ENCODE peak calls at places on chromosome X, in nine cellular contexts. W, U, Q, P, N, S, Y, R and Z are unnamed samples.

GRCh38 chrX:38375888-38376287 is 23.5 kb downstream of the OTC start:
- DNase-seq in W (peak; percentile 16), U (peak; percentile 34), Q (peak; percentile 7), P (no peak), N (no peak), S (no peak), Y (no peak), R (peak; percentile 60), Z (no peak)

GRCh38 chrX:45006002-45006800 is 133.2 kb downstream of the KDM6A start:
- DNase-seq in W (peak; percentile 11), U (peak; percentile 88), Q (no peak), P (no peak), N (no peak), S (peak; percentile 22), Y (no peak), R (peak; percentile 29), Z (no peak)

GRCh38 chrX:55159556-55159955 is 60.6 kb upstream of the PAGE5 start:
- DNase-seq in W (no peak), U (no peak), Q (no peak), P (no peak), N (no peak), S (no peak), Y (no peak), R (no peak), Z (no peak)

GRCh38 chrX:102599084-102599949 is at the start of gene ARMCX5:
- DNase-seq in W (peak; percentile 93), U (peak; percentile 89), Q (peak; percentile 89), P (peak; percentile 51), N (peak; percentile 39), S (peak; percentile 79), Y (peak; percentile 64), R (peak; percentile 90), Z (no peak)

GRCh38 chrX:2691543-2692220 is 587 bp downstream of the CD99 start:
- DNase-seq in W (peak; percentile 81), U (peak; percentile 46), Q (peak; percentile 49), P (peak; percentile 77), N (no peak), S (peak; percentile 81), Y (peak; percentile 77), R (peak; percentile 39), Z (no peak)

GRCh38 chrX:120453985-120454384 is 15.1 kb downstream of the LAMP2 start:
- DNase-seq in W (no peak), U (peak; percentile 63), Q (no peak), P (no peak), N (no peak), S (no peak), Y (no peak), R (no peak), Z (no peak)

GRCh38 chrX:68650491-68650890 is 3.0 kb downstream of the STARD8 start:
- DNase-seq in W (peak; percentile 73), U (peak; percentile 13), Q (no peak), P (no peak), N (no peak), S (no peak), Y (no peak), R (no peak), Z (no peak)

GRCh38 chrX:106707771-106708454 is 18.6 kb upstream of the RNF128 start:
- DNase-seq in W (peak; percentile 91), U (peak; percentile 78), Q (no peak), P (no peak), N (no peak), S (no peak), Y (peak; percentile 18), R (no peak), Z (no peak)

GRCh38 chrX:47637546-47638195 is 7.9 kb upstream of the CFP start:
- DNase-seq in W (no peak), U (no peak), Q (peak; percentile 61), P (peak; percentile 25), N (no peak), S (peak; percentile 74), Y (no peak), R (peak; percentile 72), Z (no peak)

GRCh38 chrX:124555036-124555595 is 208.8 kb downstream of the SH2D1A start:
- DNase-seq in W (peak; percentile 45), U (peak; percentile 77), Q (no peak), P (no peak), N (no peak), S (no peak), Y (no peak), R (no peak), Z (no peak)

GRCh38 chrX:45300638-45301037 is 100.0 kb upstream of the DIPK2B start:
- DNase-seq in W (no peak), U (no peak), Q (no peak), P (no peak), N (no peak), S (no peak), Y (no peak), R (no peak), Z (no peak)

GRCh38 chrX:138938003-138938402 is 226.5 kb upstream of the FGF13 start:
- DNase-seq in W (no peak), U (no peak), Q (no peak), P (no peak), N (no peak), S (no peak), Y (no peak), R (no peak), Z (no peak)

GRCh38 chrX:137574784-137575298 is 8.9 kb downstream of the ZIC3 start:
- DNase-seq in W (no peak), U (no peak), Q (peak; percentile 32), P (no peak), N (no peak), S (no peak), Y (no peak), R (peak; percentile 52), Z (no peak)

GRCh38 chrX:137574102-137574783 is 8.3 kb downstream of the ZIC3 start:
- DNase-seq in W (no peak), U (no peak), Q (peak; percentile 81), P (no peak), N (no peak), S (no peak), Y (no peak), R (peak; percentile 85), Z (no peak)

GRCh38 chrX:137573356-137574101 is 7.6 kb downstream of the ZIC3 start:
- DNase-seq in W (no peak), U (no peak), Q (peak; percentile 92), P (no peak), N (no peak), S (no peak), Y (no peak), R (peak; percentile 58), Z (no peak)

DNA sequence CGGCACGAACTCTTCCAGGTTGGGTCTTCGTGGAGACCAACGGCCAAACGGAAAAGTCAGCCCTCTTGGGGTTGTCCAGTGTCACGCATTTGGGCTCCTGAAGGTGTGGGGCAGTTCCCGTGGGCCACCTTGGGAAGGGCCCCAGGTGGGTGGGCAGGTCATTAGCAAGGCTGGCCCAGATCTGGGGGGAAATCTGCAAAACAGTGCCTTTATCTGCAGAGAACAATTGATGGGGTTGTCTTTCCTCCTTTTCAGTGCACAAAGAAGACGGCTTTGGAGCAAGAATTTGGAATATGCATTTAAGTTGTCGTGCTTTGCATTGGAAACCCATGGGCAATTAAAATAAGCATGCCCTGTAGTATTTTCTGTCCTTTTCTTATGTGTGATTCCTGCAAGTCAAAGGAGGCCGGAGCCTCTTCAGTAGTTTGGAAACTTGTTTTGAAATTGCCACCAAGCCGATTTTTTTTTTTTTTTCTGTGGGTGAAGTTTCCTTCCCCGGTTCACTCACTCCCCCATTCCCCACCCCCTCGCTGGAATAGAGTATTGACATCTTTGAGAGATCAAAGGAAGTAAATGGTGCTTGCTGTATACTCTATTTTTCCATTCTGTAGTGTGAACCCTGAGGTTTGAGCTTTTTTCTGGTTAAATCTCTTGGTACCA is 9.8 kb downstream of the ZIC3 start:
- DNase-seq in W (no peak), U (no peak), Q (peak; percentile 41), P (no peak), N (no peak), S (no peak), Y (no peak), R (peak; percentile 53), Z (no peak)
- H3K4me1 ChIP-seq in W (no peaks in the 10 kb centered on the region), U (no peaks in the 10 kb centered on the region), Q (peaks cover 11% of the 10 kb centered on the region), P (no peaks in the 10 kb centered on the region), N (peaks cover 1% of the 10 kb centered on the region), S (no peaks in the 10 kb centered on the region), Y (no peaks in the 10 kb centered on the region), R (peaks cover 60% of the 10 kb centered on the region), Z (peaks cover 9% of the 10 kb centered on the region)

GRCh38 chrX:56763556-56764152 is 34.6 kb downstream of the NBDY start:
- DNase-seq in W (no peak), U (no peak), Q (peak; percentile 67), P (no peak), N (no peak), S (peak; percentile 87), Y (peak; percentile 59), R (peak; percentile 3), Z (no peak)
- H3K4me3 ChIP-seq in W (no peak overlapping the region), U (no peak overlapping the region), Q (peak overlapping the region; percentile 25), P (no peak overlapping the region), N (no peak overlapping the region), S (no peak overlapping the region), Y (peak overlapping the region; percentile 57), R (no peak overlapping the region), Z (peak overlapping the region; percentile 63)

DNA sequence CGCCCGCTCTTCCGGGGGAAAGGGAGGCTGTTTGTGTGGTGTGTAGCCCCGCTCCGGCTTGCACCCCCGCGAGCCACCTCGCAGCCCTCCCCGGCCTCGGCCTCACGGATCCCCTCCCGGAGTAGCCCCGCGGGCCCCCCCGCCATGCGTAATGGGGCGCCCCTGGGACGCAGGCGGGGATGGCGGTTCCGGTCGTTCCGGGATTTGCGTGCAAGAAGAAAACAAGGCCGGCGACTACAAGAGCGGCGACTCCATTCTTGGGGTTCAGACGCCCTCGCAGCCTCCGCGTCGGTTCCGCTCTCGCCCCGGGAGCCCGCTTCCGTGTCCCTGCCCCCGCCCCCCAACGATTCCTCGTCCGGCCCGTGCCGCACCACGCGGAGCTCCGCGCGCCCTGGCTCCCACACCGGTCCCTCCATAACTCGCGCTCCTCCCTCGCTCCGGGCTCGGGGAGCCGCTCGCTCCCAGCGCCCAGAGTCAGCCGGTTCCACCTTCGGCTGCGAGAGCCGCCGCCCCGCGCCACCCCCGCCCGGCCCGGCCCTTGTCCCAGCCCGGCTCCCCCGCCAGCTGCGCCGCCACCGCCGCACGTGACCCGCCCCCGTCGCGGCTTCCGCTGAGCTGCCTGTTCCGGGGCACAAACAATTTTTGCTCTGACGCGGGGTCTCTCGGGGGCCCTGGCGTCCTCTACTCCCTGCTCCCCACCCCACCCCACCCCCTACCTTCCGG is 78.7 kb upstream of the BCOR start:
- DNase-seq in W (peak; percentile 66), U (peak; percentile 18), Q (peak; percentile 58), P (peak; percentile 76), N (no peak), S (peak; percentile 92), Y (peak; percentile 56), R (peak; percentile 52), Z (no peak)
- H3K4me1 ChIP-seq in W (peaks cover 5% of the 10 kb centered on the region), U (peaks cover 38% of the 10 kb centered on the region), Q (peaks cover 5% of the 10 kb centered on the region), P (peaks cover 24% of the 10 kb centered on the region), N (no peaks in the 10 kb centered on the region), S (peaks cover 15% of the 10 kb centered on the region), Y (peaks cover 2% of the 10 kb centered on the region), R (peaks cover 11% of the 10 kb centered on the region), Z (peaks cover 10% of the 10 kb centered on the region)

DNA sequence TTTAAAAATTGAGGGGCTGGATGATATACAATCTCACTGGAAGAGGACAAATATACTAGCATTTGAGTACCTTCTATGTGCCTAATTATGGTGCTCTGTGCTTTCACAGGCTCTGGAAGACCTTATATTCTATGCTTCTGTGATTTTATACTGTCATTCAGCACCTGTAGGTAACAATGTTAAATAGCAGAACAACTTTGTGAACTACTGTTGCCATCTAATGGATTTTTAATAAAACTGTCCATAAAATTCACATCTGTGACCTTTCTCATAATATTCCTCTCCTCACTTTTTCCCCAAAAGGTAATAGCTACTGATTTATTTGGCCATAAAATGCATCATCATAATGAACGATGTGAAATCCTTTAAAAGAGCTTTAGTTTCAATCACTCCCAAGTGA is 21.9 kb downstream of the POU3F4 start:
- DNase-seq in W (no peak), U (no peak), Q (no peak), P (no peak), N (no peak), S (no peak), Y (no peak), R (no peak), Z (no peak)
- H3K4me3 ChIP-seq in W (no peak overlapping the region), U (no peak overlapping the region), Q (no peak overlapping the region), P (no peak overlapping the region), N (no peak overlapping the region), S (no peak overlapping the region), Y (no peak overlapping the region), R (no peak overlapping the region), Z (no peak overlapping the region)